ENCODE peak calls at places on chromosomes 2 and 18, in five cellular contexts. B is tibial artery, P is kidney epithelial cell, S is transverse colon, G is keratinocyte. Y is an unnamed sample.

GRCh38 chr2:196249171-196249570 is 77.8 kb upstream of the STK17B start:
- DNase-seq in P (no peak), S (no peak), G (no peak), B (no peak), Y (peak; percentile 71)

GRCh38 chr2:191212119-191212518 is 33.1 kb upstream of the MYO1B start:
- DNase-seq in S (no peak), P (no peak), G (no peak), B (no peak), Y (no peak)

GRCh38 chr2:195498176-195498575 is 158.8 kb upstream of the SLC39A10 start:
- DNase-seq in G (no peak), S (peak; percentile 57), P (no peak), B (no peak), Y (no peak)

GRCh38 chr18:8744038-8744437 is 38.7 kb downstream of the MTCL1 start:
- DNase-seq in G (no peak), B (no peak), P (no peak), S (no peak), Y (no peak)

GRCh38 chr2:197232010-197232409 is 78.6 kb downstream of the ANKRD44 start:
- DNase-seq in S (no peak), B (no peak), G (no peak), P (no peak), Y (no peak)

GRCh38 chr18:47968721-47969120 is 38.3 kb upstream of the SMAD2 start:
- DNase-seq in P (no peak), G (no peak), S (no peak), B (no peak), Y (no peak)

GRCh38 chr2:41598161-41598894 is 449.5 kb upstream of the PKDCC start:
- DNase-seq in S (no peak), B (no peak), G (no peak), P (no peak), Y (no peak)

GRCh38 chr2:40150206-40150765 is 301.6 kb downstream of the SLC8A1 start:
- DNase-seq in G (no peak), P (no peak), B (no peak), S (no peak), Y (no peak)

GRCh38 chr2:48213646-48214045 is 307.3 kb upstream of the FBXO11 start:
- DNase-seq in P (no peak), G (no peak), S (no peak), B (no peak), Y (no peak)

GRCh38 chr2:134218928-134219707 is 34.8 kb upstream of the MGAT5 start:
- DNase-seq in G (no peak), S (peak; percentile 45), B (no peak), P (no peak), Y (no peak)

GRCh38 chr2:235501663-235502009 is 7.8 kb downstream of the AGAP1 start:
- DNase-seq in S (no peak), P (no peak), B (no peak), G (no peak), Y (no peak)
- H3K4me3 ChIP-seq in S (no peak overlapping the region), P (peak overlapping the region; percentile 8), B (no peak overlapping the region), G (peak overlapping the region; percentile 37), Y (peak overlapping the region; percentile 14)

GRCh38 chr2:36559221-36559942 is 38.6 kb downstream of the FEZ2 start:
- DNase-seq in S (no peak), P (no peak), G (no peak), B (no peak), Y (no peak)
- TF ChIP-seq CTCF in S (no peak), P (no peak), G (no peak), B (no peak), Y (no peak)

GRCh38 chr18:54850598-54850997 is 22.3 kb downstream of the RAB27B start:
- DNase-seq in S (no peak), B (no peak), P (no peak), G (no peak), Y (no peak)

GRCh38 chr18:54859667-54860421 is 31.6 kb downstream of the RAB27B start:
- DNase-seq in S (no peak), B (no peak), P (no peak), G (no peak), Y (no peak)

GRCh38 chr18:54852780-54853675 is 24.8 kb downstream of the RAB27B start:
- DNase-seq in P (no peak), S (no peak), B (no peak), G (no peak), Y (no peak)

GRCh38 chr18:54856105-54856504 is 27.8 kb downstream of the RAB27B start:
- DNase-seq in G (no peak), B (no peak), P (no peak), S (no peak), Y (no peak)
- H3K4me3 ChIP-seq in G (no peak overlapping the region), B (no peak overlapping the region), P (no peak overlapping the region), S (no peak overlapping the region), Y (no peak overlapping the region)

GRCh38 chr2:108625828-108626195 is 91.5 kb downstream of the LIMS1 start:
- DNase-seq in P (no peak), B (no peak), G (no peak), S (no peak), Y (no peak)
- TF ChIP-seq CTCF in P (no peak), B (no peak), G (no peak), S (no peak), Y (no peak)

DNA sequence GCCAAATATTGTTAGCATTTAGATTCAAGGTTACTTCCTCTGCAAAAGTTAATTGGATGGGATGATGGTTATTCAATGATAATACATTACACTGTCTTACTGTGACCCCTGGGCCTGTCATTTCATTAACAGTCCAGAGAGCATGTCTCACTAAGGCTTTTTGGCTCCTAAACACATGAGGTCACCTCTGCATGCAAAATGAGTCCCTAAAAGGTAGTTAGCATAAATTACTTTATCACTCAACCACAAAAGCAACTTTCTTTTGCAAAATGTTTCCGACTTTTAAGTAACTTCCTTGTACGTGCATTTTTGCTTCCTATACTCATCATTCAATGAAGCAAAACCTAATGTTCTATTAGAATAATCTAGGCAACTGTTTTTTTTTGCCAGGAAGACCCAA is 16.8 kb upstream of the AGFG1 start:
- DNase-seq in P (no peak), B (no peak), S (no peak), G (no peak), Y (no peak)
- H3K4me3 ChIP-seq in P (no peak overlapping the region), B (no peak overlapping the region), S (no peak overlapping the region), G (no peak overlapping the region), Y (no peak overlapping the region)

DNA sequence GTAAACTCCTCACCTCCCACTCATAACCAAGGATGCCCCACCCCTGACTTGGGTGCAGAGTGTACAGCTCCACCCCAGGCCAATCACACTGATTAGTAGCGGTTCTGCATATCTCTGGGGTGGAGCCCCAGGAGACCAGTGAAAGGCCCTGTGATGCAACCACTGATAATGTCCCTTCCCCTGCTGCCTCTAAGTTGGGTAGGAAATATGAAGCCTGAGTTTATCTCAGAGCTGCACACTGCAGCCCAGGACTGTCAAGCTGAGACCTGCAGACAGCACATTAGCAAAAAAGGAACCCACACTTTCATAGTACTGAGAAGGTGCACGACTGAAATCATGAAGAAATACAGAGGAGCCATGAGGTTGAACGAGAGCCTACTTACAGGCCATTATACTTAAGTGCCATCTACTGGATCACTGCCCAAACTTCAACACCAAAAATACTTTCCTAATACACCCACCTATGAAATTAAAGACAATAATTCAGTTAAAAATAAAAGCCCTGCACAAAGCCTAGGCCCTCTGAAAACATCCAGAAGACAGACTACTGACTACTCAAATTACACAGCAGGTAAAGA is 455.4 kb upstream of the LRRTM4 start:
- DNase-seq in P (no peak), B (no peak), G (no peak), S (no peak), Y (no peak)
- TF ChIP-seq CTCF in P (no peak), B (no peak), G (no peak), S (no peak), Y (no peak)